ENCODE peak calls at places on chromosomes 5 and 9, in eight cellular contexts. B is lower lobe of right lung, U is NB4, Q is progenitor cell of endocrine pancreas, F is MCF 10A, A is HCT116, J is tibial artery, T is AG04450. D is an unnamed sample.

GRCh38 chr5:63483338-63483737 is 478.9 kb downstream of the HTR1A start:
- DNase-seq in Q (no peak), F (no peak), B (no peak), T (no peak), J (no peak), A (no peak), U (peak), D (no peak)

GRCh38 chr5:61866930-61867329 is 439.1 kb upstream of the KIF2A start:
- DNase-seq in T (no peak), B (no peak), A (peak), U (peak), F (peak), Q (no peak), J (no peak), D (no peak)

GRCh38 chr5:39896706-39897105 is 471.9 kb upstream of the DAB2 start:
- DNase-seq in Q (no peak), B (no peak), T (no peak), A (no peak), J (no peak), U (no peak), F (no peak), D (no peak)

GRCh38 chr5:56172225-56172624 is 60.9 kb downstream of the ANKRD55 start:
- DNase-seq in B (no peak), U (no peak), T (no peak), Q (no peak), F (no peak), A (no peak), J (no peak), D (no peak)

GRCh38 chr9:84169240-84169639 is 171.3 kb downstream of the SLC28A3 start:
- DNase-seq in A (no peak), F (peak), Q (no peak), U (no peak), B (no peak), J (no peak), T (no peak), D (no peak)

GRCh38 chr5:124264499-124264898 is 481.9 kb downstream of the ZNF608 start:
- DNase-seq in Q (no peak), U (no peak), J (no peak), F (no peak), T (peak), A (no peak), B (no peak), D (no peak)

GRCh38 chr5:14781106-14781505 is 90.5 kb downstream of the ANKH start:
- DNase-seq in F (no peak), U (peak), Q (no peak), A (no peak), J (no peak), T (no peak), B (no peak), D (no peak)

GRCh38 chr5:73496984-73497457 is 1.2 kb upstream of the BTF3 start:
- DNase-seq in U (peak), F (peak), Q (no peak), T (peak), B (no peak), A (peak), J (no peak), D (no peak)

GRCh38 chr5:39716532-39716971 is 291.8 kb upstream of the DAB2 start:
- DNase-seq in U (peak), F (peak), Q (peak), J (peak), B (no peak), T (no peak), A (peak), D (no peak)

GRCh38 chr9:29212590-29213373 is 1639.5 kb upstream of the C9orf72 start:
- DNase-seq in Q (peak), U (no peak), F (peak), B (no peak), T (no peak), J (no peak), A (no peak), D (no peak)

GRCh38 chr9:118059520-118060278 is 355.5 kb downstream of the TLR4 start:
- DNase-seq in F (peak), T (no peak), Q (peak), J (no peak), B (no peak), U (peak), A (no peak), D (no peak)

GRCh38 chr5:123125953-123126352 is 36.9 kb downstream of the PRDM6 start:
- DNase-seq in T (no peak), U (peak), A (no peak), F (peak), B (no peak), Q (no peak), J (no peak), D (no peak)

GRCh38 chr5:91170266-91170665 is 212.9 kb downstream of the ARRDC3 start:
- DNase-seq in A (no peak), T (no peak), J (no peak), F (peak), Q (no peak), B (no peak), U (peak), D (no peak)

GRCh38 chr5:167332291-167332690 is 959.2 kb upstream of the WWC1 start:
- DNase-seq in A (no peak), F (no peak), B (no peak), T (no peak), J (no peak), Q (no peak), U (no peak), D (no peak)

GRCh38 chr5:113082547-113082905 is 105.9 kb downstream of the DCP2 start:
- DNase-seq in U (no peak), J (no peak), B (no peak), Q (no peak), A (no peak), T (no peak), F (peak), D (no peak)

GRCh38 chr9:137317979-137318511 is 16.0 kb upstream of the NRARP start:
- DNase-seq in B (no peak), F (no peak), T (no peak), A (no peak), Q (no peak), U (no peak), J (no peak), D (no peak)

GRCh38 chr9:29214162-29214520 is 1640.9 kb upstream of the C9orf72 start:
- DNase-seq in T (no peak), B (no peak), J (no peak), F (peak), U (no peak), A (no peak), Q (peak), D (no peak)

GRCh38 chr5:390571-391491 is 52.1 kb upstream of the EXOC3 start:
- DNase-seq in B (no peak), T (no peak), J (no peak), Q (peak), U (peak), A (no peak), F (no peak), D (no peak)

GRCh38 chr9:114196924-114197570 is 41.7 kb downstream of the COL27A1 start:
- DNase-seq in T (no peak), F (no peak), U (no peak), J (no peak), Q (no peak), B (no peak), A (no peak), D (no peak)

GRCh38 chr5:151448038-151448985 is 909 bp downstream of the SLC36A1 start:
- DNase-seq in J (no peak), Q (peak), B (no peak), F (peak), A (no peak), T (no peak), U (peak), D (no peak)
- TF ChIP-seq CTCF in J (no peak), Q (peak), B (no peak), F (no peak), A (peak), T (peak), U (no peak), D (no peak)

DNA sequence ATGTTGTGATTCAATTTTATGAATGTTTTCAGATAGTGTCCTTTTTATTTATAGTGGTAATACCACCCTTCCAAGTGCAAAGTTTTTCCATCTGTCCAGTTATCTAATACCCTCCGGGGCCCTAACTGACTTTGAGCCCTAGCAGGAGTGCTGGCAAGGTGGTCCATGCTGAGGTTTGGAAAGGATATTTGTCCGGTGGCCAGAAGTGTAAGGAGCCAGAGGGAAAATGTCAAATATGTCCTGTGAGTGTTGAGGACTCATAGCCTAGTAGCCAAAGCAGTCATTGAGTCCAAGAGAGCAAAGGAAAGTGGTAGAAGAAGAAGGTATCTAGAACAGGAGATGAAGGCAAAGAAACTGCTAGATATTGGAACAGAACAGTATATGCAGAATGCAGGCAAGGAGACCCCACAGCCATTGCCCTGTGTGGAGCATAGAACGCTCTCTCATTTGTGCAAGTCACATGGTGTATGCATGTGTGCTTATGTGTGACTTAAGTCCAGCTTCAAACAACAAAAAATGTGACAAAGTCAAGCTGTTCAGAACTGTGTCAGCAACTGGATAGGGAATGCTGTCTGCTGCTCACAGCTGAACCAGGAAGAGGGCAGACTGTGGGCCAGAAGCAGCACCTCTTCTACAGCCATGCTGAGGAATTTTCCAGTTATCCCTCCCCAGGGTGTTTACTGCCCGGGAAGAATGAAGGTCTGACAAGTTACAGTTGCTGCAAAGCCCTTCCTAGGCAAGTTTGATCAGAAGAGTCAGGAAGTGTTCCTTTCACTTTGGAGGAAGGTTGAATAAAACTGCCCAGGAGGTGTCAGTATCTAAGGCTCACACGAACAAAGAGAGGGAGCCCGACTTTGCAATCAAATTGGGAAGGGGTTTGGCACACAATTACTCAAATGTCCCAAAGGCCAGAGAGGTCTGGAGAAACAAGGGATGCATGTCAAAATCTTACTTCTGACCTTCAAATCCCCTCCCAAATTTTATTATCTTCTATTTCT is 463.3 kb upstream of the DMAC1 start:
- DNase-seq in J (no peak), F (no peak), Q (no peak), U (no peak), B (no peak), A (no peak), T (no peak), D (no peak)
- TF ChIP-seq CTCF in J (no peak), F (no peak), Q (no peak), U (no peak), B (no peak), A (no peak), T (no peak), D (no peak)

GRCh38 chr5:67052034-67052433 is 144.6 kb downstream of the CD180 start:
- DNase-seq in B (no peak), F (no peak), T (no peak), A (no peak), U (no peak), Q (no peak), J (no peak), D (no peak)

GRCh38 chr5:67051164-67051563 is 145.4 kb downstream of the CD180 start:
- DNase-seq in T (no peak), J (no peak), B (no peak), F (no peak), A (no peak), Q (no peak), U (no peak), D (no peak)

GRCh38 chr5:67050125-67050524 is 146.5 kb downstream of the CD180 start:
- DNase-seq in U (no peak), A (no peak), Q (no peak), J (no peak), B (no peak), F (no peak), T (no peak), D (no peak)

GRCh38 chr5:67050635-67051034 is 146.0 kb downstream of the CD180 start:
- DNase-seq in F (no peak), Q (no peak), B (no peak), T (no peak), U (no peak), J (no peak), A (no peak), D (no peak)

DNA sequence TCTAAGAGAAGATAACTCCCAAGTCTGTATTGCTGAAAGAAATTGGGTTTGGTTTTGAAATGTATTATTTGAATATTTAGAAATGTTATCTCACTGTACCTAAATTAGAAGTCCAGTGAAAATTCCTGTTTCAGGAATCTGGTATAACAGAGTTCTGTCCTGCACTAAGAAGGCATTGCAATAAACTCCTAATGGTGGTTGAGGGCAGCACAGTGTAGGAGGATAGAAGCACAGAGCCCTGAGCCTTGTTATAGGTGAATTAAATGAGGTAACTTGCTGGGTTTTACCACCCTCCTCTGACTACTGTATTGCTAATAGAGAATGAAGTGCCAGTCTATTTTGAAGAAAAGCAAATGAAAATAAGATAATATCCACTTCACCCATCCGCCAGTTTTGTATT is 143.4 kb downstream of the CD180 start:
- DNase-seq in U (no peak), A (no peak), B (no peak), J (no peak), F (no peak), T (no peak), Q (no peak), D (no peak)
- TF ChIP-seq CTCF in U (no peak), A (no peak), B (no peak), J (no peak), F (no peak), T (no peak), Q (no peak), D (no peak)

GRCh38 chr5:147387109-147387508 is 122.8 kb downstream of the DPYSL3 start:
- DNase-seq in J (no peak), B (no peak), Q (no peak), A (no peak), T (no peak), F (no peak), U (no peak), D (no peak)
- TF ChIP-seq CTCF in J (no peak), B (no peak), Q (no peak), A (no peak), T (no peak), F (no peak), U (no peak), D (no peak)

D was measured in activated B cell treated with CpG ODN at 0.5 μM for 24 hours.